ENCODE peak calls at places on chromosomes 7 and 10, in ten cellular contexts. B, H, L, W, V, Y, F, Q, E and K are unnamed samples.

GRCh38 chr7:50962962-50963374 is 180.3 kb upstream of the GRB10 start:
- DNase-seq in B (no peak), H (peak; percentile 90), L (peak; percentile 94), W (peak; percentile 25), V (no peak), Y (peak; percentile 76), F (peak; percentile 57), Q (peak; percentile 79), E (peak; percentile 62), K (no peak)

GRCh38 chr7:88289505-88290129 is 17.1 kb downstream of the STEAP4 start:
- DNase-seq in B (no peak), H (no peak), L (no peak), W (no peak), V (no peak), Y (no peak), F (no peak), Q (no peak), E (no peak), K (no peak)

GRCh38 chr7:137875746-137876145 is 29.0 kb upstream of the DGKI start:
- DNase-seq in B (no peak), H (no peak), L (no peak), W (no peak), V (no peak), Y (no peak), F (no peak), Q (no peak), E (no peak), K (no peak)

GRCh38 chr7:28956608-28957063 is 1.5 kb downstream of the TRIL start:
- DNase-seq in B (no peak), H (peak; percentile 70), L (peak; percentile 76), W (peak; percentile 88), V (no peak), Y (peak; percentile 65), F (peak; percentile 42), Q (peak; percentile 38), E (peak; percentile 72), K (peak; percentile 44)

GRCh38 chr10:11263039-11263345 is 245.3 kb downstream of the CELF2 start:
- DNase-seq in B (no peak), H (no peak), L (no peak), W (no peak), V (no peak), Y (no peak), F (no peak), Q (no peak), E (no peak), K (no peak)

GRCh38 chr10:72145657-72146450 is 57.5 kb upstream of the SPOCK2 start:
- DNase-seq in B (no peak), H (no peak), L (no peak), W (peak; percentile 75), V (no peak), Y (no peak), F (no peak), Q (no peak), E (no peak), K (no peak)

GRCh38 chr7:29274156-29275017 is 79.8 kb downstream of the CHN2 start:
- DNase-seq in B (no peak), H (no peak), L (no peak), W (no peak), V (no peak), Y (no peak), F (peak; percentile 74), Q (no peak), E (no peak), K (no peak)

GRCh38 chr7:157253850-157254249 is 83.0 kb upstream of the DNAJB6 start:
- DNase-seq in B (no peak), H (peak; percentile 65), L (peak; percentile 81), W (no peak), V (no peak), Y (peak; percentile 82), F (no peak), Q (no peak), E (peak; percentile 90), K (no peak)

GRCh38 chr10:1126461-1126860 is 70.3 kb downstream of the WDR37 start:
- DNase-seq in B (no peak), H (no peak), L (no peak), W (no peak), V (no peak), Y (no peak), F (no peak), Q (no peak), E (no peak), K (no peak)

GRCh38 chr10:3080608-3081007 is 13.3 kb downstream of the PFKP start:
- DNase-seq in B (no peak), H (no peak), L (no peak), W (no peak), V (peak; percentile 18), Y (no peak), F (peak; percentile 46), Q (no peak), E (no peak), K (no peak)
- TF ChIP-seq CTCF in B (no peak), H (no peak), L (no peak), W (no peak), V (peak; percentile 31), Y (no peak), F (peak; percentile 24), Q (no peak), E (no peak), K (no peak)

GRCh38 chr10:76311752-76312699 is 880.6 kb downstream of the LRMDA start:
- DNase-seq in B (no peak), H (no peak), L (peak; percentile 31), W (peak; percentile 79), V (peak; percentile 12), Y (no peak), F (peak; percentile 20), Q (peak; percentile 58), E (no peak), K (no peak)
- TF ChIP-seq CTCF in B (no peak), H (peak; percentile 39), L (no peak), W (peak; percentile 70), V (peak; percentile 59), Y (peak; percentile 17), F (peak; percentile 36), Q (peak; percentile 52), E (peak; percentile 10), K (peak; percentile 43)

DNA sequence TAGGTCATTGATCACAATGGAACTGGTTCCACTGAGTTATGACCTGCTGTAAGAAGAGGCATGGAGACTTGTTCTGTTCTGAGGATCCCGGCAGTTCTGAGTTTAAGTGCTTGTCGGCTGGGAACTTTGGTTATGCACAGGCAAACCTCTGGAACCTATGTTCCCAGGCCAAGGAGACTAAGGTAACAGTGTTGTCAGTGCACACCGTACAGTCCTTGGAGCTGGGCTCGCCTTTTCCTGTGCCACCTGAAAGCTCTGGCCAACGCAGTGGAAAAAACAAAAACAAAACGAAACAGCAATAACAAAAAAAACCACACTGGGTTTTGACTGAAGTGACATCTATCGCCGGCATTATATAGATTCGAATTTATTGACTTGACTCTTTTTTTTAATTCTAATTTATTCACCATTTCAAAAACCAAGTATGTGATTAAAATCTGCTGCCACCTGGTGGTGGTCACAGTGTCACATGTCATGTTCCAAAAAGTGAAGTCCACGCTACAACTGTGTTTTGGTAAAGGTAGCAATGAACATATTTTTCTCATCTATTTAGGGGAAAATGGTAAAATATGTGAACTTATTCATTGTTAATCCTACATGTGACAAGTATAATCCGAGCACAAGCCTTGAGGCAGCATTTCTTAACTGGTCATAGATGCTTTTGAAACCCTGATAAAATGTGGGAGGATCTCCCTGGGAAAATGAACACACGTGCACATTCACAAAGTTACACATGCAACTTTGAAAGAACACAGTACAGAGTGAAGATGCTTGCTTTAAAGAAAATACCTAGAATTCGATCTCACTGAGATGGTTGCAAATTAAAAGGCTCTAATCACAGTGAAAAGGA is 113.8 kb upstream of the PPP2R2D start:
- DNase-seq in B (no peak), H (no peak), L (peak; percentile 61), W (peak; percentile 70), V (peak; percentile 52), Y (no peak), F (peak; percentile 35), Q (peak; percentile 26), E (no peak), K (peak; percentile 54)
- TF ChIP-seq CTCF in B (no peak), H (peak; percentile 53), L (peak; percentile 44), W (peak; percentile 94), V (peak; percentile 94), Y (peak; percentile 70), F (peak; percentile 51), Q (peak; percentile 87), E (peak; percentile 33), K (peak; percentile 97)

GRCh38 chr7:132500727-132501410 is 75.4 kb downstream of the PLXNA4 start:
- DNase-seq in B (peak; percentile 35), H (peak; percentile 28), L (peak; percentile 42), W (peak; percentile 48), V (no peak), Y (no peak), F (peak; percentile 74), Q (no peak), E (peak; percentile 44), K (no peak)
- TF ChIP-seq CTCF in B (no peak), H (peak; percentile 29), L (no peak), W (peak; percentile 48), V (no peak), Y (no peak), F (peak; percentile 62), Q (no peak), E (no peak), K (no peak)

GRCh38 chr7:122550545-122550944 is 148.4 kb downstream of the RNF133 start:
- DNase-seq in B (no peak), H (no peak), L (no peak), W (no peak), V (no peak), Y (no peak), F (peak; percentile 27), Q (no peak), E (no peak), K (no peak)
- TF ChIP-seq CTCF in B (no peak), H (no peak), L (no peak), W (peak; percentile 47), V (no peak), Y (no peak), F (peak; percentile 6), Q (no peak), E (no peak), K (no peak)

DNA sequence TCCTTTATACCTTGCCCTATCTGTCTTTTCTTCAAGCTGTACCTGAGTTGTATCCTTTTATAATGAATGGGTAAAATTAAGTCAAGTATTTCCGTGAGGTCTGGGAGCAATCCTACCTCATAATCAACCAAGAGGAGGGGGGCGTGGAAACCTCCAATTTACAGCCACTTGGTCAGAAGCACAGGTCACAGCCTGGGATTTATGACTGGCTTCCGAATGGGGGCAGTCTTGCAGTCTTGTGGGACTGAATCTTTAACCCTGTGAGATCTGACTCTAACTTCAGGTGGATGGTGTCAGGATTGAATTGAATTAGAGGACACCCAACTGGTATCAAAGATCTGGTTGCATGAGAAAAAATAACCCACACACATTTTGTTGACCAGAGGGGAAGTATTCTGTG is 23.5 kb upstream of the KCNMA1 start:
- DNase-seq in B (no peak), H (no peak), L (no peak), W (peak; percentile 33), V (no peak), Y (no peak), F (no peak), Q (no peak), E (no peak), K (no peak)
- TF ChIP-seq CTCF in B (no peak), H (no peak), L (no peak), W (peak; percentile 42), V (no peak), Y (no peak), F (no peak), Q (no peak), E (no peak), K (no peak)